ENCODE peak calls at places on chromosomes 12 and 14, in six cellular contexts. G, J, O, V, Y and F are unnamed samples.

GRCh38 chr12:121713257-121714155 is 954 bp downstream of the TMEM120B start:
- DNase-seq in G (no peak), J (no peak), O (no peak), V (peak), Y (no peak), F (peak)

GRCh38 chr14:74898694-74899093 is 17.0 kb downstream of the DLST start:
- DNase-seq in G (no peak), J (no peak), O (peak), V (no peak), Y (no peak), F (no peak)

GRCh38 chr14:33567736-33568124 is 383.1 kb downstream of the EGLN3 start:
- DNase-seq in G (peak), J (no peak), O (no peak), V (no peak), Y (no peak), F (no peak)

GRCh38 chr12:116277393-116278258 is at the start of gene MED13L:
- DNase-seq in G (peak), J (peak), O (peak), V (peak), Y (no peak), F (peak)

GRCh38 chr12:7989827-7990491 is 42.6 kb upstream of the FOXJ2 start:
- DNase-seq in G (peak), J (no peak), O (no peak), V (peak), Y (no peak), F (peak)

GRCh38 chr12:92208613-92209121 is 63.0 kb upstream of the BTG1 start:
- DNase-seq in G (peak), J (peak), O (no peak), V (no peak), Y (peak), F (peak)

GRCh38 chr12:10131101-10131632 is 1.2 kb upstream of the CLEC7A start:
- DNase-seq in G (no peak), J (no peak), O (no peak), V (no peak), Y (no peak), F (peak)

GRCh38 chr14:64867182-64867581 is 12.5 kb downstream of the SPTB start:
- DNase-seq in G (no peak), J (no peak), O (no peak), V (no peak), Y (no peak), F (no peak)

GRCh38 chr12:47828008-47828966 is 8.6 kb upstream of the HDAC7 start:
- DNase-seq in G (no peak), J (no peak), O (no peak), V (no peak), Y (no peak), F (no peak)

GRCh38 chr12:57613427-57614109 is 2.3 kb downstream of the ARHGEF25 start:
- DNase-seq in G (no peak), J (no peak), O (no peak), V (no peak), Y (no peak), F (no peak)

GRCh38 chr14:68089146-68089715 is 269.7 kb downstream of the RAD51B start:
- DNase-seq in G (peak), J (peak), O (no peak), V (no peak), Y (no peak), F (no peak)

GRCh38 chr12:56487448-56488040 is 417 bp downstream of the GLS2 start:
- DNase-seq in G (peak), J (no peak), O (peak), V (no peak), Y (no peak), F (no peak)

GRCh38 chr14:51014086-51014485 is 69.8 kb upstream of the PYGL start:
- DNase-seq in G (no peak), J (no peak), O (no peak), V (no peak), Y (no peak), F (no peak)

GRCh38 chr12:49227701-49228100 is 37.2 kb upstream of the TUBA1C start:
- DNase-seq in G (no peak), J (no peak), O (no peak), V (no peak), Y (no peak), F (no peak)

GRCh38 chr14:33696165-33696564 is 254.7 kb downstream of the EGLN3 start:
- DNase-seq in G (no peak), J (no peak), O (no peak), V (no peak), Y (no peak), F (no peak)

GRCh38 chr12:67459173-67459572 is 189.4 kb upstream of the DYRK2 start:
- DNase-seq in G (no peak), J (no peak), O (no peak), V (no peak), Y (no peak), F (no peak)

GRCh38 chr14:49926803-49927202 is 33.9 kb downstream of the ARF6 start:
- DNase-seq in G (no peak), J (no peak), O (no peak), V (no peak), Y (no peak), F (no peak)

GRCh38 chr12:124678421-124678893 is 111.0 kb upstream of the NCOR2 start:
- DNase-seq in G (no peak), J (no peak), O (no peak), V (no peak), Y (no peak), F (no peak)

GRCh38 chr12:29131539-29131938 is 17.5 kb upstream of the FAR2 start:
- DNase-seq in G (peak), J (no peak), O (no peak), V (no peak), Y (no peak), F (peak)

GRCh38 chr12:54207539-54208267 is 18.9 kb upstream of the SMUG1 start:
- DNase-seq in G (peak), J (peak), O (peak), V (peak), Y (no peak), F (peak)
- TF ChIP-seq MYC in G (no peak), J (no peak), O (no peak), V (peak), Y (no peak), F (no peak)

GRCh38 chr12:26711569-26711968 is 121.4 kb downstream of the ITPR2 start:
- DNase-seq in G (no peak), J (no peak), O (no peak), V (no peak), Y (no peak), F (no peak)

GRCh38 chr12:26712892-26713291 is 120.1 kb downstream of the ITPR2 start:
- DNase-seq in G (no peak), J (no peak), O (no peak), V (no peak), Y (no peak), F (no peak)

GRCh38 chr12:26713885-26714383 is 119.1 kb downstream of the ITPR2 start:
- DNase-seq in G (no peak), J (no peak), O (no peak), V (no peak), Y (peak), F (no peak)

GRCh38 chr12:26715232-26715631 is 117.8 kb downstream of the ITPR2 start:
- DNase-seq in G (no peak), J (no peak), O (no peak), V (no peak), Y (no peak), F (no peak)

GRCh38 chr12:26711072-26711471 is 121.9 kb downstream of the ITPR2 start:
- DNase-seq in G (no peak), J (no peak), O (no peak), V (no peak), Y (no peak), F (no peak)
- TF ChIP-seq CTCF in G (no peak), J (no peak), O (no peak), V (no peak), Y (no peak), F (no peak)

GRCh38 chr14:38001501-38001900 is 206.2 kb upstream of the SSTR1 start:
- DNase-seq in G (no peak), J (no peak), O (no peak), V (no peak), Y (no peak), F (no peak)

GRCh38 chr14:38004610-38004879 is 203.2 kb upstream of the SSTR1 start:
- DNase-seq in G (no peak), J (no peak), O (no peak), V (no peak), Y (no peak), F (no peak)

GRCh38 chr14:37994846-37995372 is 212.8 kb upstream of the SSTR1 start:
- DNase-seq in G (no peak), J (no peak), O (no peak), V (no peak), Y (no peak), F (no peak)

GRCh38 chr14:38003746-38004609 is 203.7 kb upstream of the SSTR1 start:
- DNase-seq in G (no peak), J (no peak), O (no peak), V (no peak), Y (no peak), F (no peak)

DNA sequence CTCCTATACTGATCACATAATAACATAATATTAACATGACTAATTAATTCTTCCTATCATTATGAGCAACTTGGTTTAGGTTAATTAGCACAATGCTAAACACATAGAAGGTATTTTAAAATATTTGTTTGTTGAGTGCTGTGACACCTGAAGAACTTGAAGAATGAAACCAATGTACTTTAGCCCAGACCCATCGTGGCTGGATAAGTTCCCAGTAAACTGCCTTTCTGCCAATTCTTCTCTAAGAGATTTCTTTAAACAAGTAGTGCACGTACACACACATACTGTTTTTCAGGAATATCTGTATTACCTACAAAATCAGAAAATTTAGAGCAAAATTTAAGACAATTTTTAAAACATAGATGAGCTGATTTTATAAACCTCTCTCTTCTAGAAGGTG is 207.4 kb upstream of the SSTR1 start:
- DNase-seq in G (no peak), J (no peak), O (no peak), V (no peak), Y (no peak), F (no peak)
- TF ChIP-seq MYC in G (no peak), J (no peak), O (no peak), V (no peak), Y (no peak), F (no peak)

DNA sequence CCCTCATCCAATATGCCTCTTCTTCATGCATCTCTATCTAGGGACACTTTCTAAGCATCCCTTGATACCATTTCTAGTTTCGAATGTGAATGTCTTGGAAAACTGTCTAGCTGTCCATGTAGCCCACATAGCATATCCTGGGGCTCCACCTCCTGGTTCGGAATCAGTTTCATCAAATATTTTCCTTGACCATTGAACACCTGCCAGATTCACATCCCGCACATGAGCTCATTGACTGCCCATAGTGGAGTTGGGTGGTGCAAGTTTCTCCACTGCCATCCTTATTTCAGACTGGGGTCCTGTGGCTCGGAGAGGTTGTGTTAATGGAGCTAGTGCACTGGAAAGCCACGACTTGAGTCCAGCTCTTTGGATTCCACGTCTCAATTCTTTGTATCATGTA is 58.6 kb upstream of the TMEM263 start:
- DNase-seq in G (peak), J (peak), O (peak), V (no peak), Y (no peak), F (no peak)
- TF ChIP-seq CTCF in G (no peak), J (peak), O (peak), V (no peak), Y (no peak), F (no peak)

GRCh38 chr12:94377599-94377998 is 82.1 kb downstream of the CEP83 start:
- DNase-seq in G (no peak), J (no peak), O (no peak), V (no peak), Y (no peak), F (no peak)

GRCh38 chr12:94386422-94386821 is 73.2 kb downstream of the CEP83 start:
- DNase-seq in G (no peak), J (no peak), O (peak), V (no peak), Y (no peak), F (no peak)

GRCh38 chr12:94379479-94380113 is 80.1 kb downstream of the CEP83 start:
- DNase-seq in G (no peak), J (no peak), O (peak), V (no peak), Y (no peak), F (no peak)

GRCh38 chr12:94384030-94384429 is 75.6 kb downstream of the CEP83 start:
- DNase-seq in G (no peak), J (no peak), O (no peak), V (no peak), Y (no peak), F (no peak)

GRCh38 chr12:94380507-94380906 is 79.2 kb downstream of the CEP83 start:
- DNase-seq in G (no peak), J (no peak), O (peak), V (no peak), Y (no peak), F (no peak)
- TF ChIP-seq MYC in G (no peak), J (no peak), O (no peak), V (no peak), Y (no peak), F (no peak)

DNA sequence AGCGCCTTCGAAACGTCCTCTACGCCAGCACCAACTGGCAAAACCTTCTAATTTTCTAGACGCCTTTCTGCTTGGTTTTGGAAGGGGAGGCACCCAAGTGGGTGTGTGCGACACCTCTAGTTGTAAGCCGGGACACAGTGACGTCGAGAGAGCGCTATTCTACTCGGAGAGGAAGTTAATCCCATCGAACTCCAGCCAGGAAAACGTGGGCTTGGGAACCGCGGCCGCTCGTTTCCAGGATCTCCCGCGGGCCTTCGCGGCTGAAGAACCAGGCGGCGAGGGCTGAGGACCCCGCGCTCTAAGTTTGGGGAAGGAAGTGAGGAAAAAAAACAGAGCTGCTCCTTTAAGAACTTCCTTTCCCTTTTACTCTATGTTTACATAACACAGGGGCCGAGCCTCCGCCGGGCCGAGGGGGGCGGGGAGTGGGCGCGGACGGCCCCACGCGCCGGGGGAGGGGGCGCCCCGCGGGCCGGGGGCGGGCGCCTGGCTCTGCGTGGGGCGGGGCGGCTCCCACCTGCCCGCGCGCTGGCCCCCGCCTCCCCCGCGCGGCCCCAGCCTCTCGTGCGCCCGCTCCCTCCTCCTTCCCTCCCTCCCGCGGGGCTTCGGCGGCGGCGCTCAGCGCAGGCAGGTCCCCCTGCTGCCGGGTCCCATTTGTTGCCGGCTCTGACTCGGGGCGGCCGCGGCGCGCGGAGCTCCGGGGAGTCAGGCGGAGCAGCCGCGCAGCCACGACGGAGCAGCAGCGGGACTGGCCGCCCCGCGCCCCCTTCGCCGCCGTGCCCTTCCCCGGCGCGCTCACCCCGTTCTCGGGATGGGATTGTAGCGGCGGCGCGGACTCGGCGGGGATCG is at the start of gene PELI2:
- DNase-seq in G (peak), J (peak), O (peak), V (peak), Y (no peak), F (peak)
- TF ChIP-seq CTCF in G (peak), J (no peak), O (no peak), V (peak), Y (no peak), F (no peak)

GRCh38 chr12:77494306-77494705 is 336.4 kb upstream of the NAV3 start:
- DNase-seq in G (no peak), J (no peak), O (no peak), V (no peak), Y (no peak), F (no peak)
- TF ChIP-seq MYC in G (no peak), J (no peak), O (no peak), V (no peak), Y (no peak), F (no peak)